ENCODE peak calls at places on chromosomes 4 and X, in ten cellular contexts. Q is naive thymus-derived CD8-positive, alpha-beta T cell; G is CD4-positive, alpha-beta T cell; R is Jurkat, Clone E6-1; F is A673; P is activated CD8-positive, alpha-beta memory T cell treated with anti-CD3 and anti-CD28 coated beads for 4 hours; A is astrocyte of the spinal cord; B is psoas muscle; I is activated B cell treated with CpG ODN at 0.5 μM for 24 hours; N is activated gamma-delta T cell treated with Interleukin-2 at 50 U/mL for 16 hours. C is an unnamed sample.

GRCh38 chr4:15378493-15378892 is 49.3 kb upstream of the C1QTNF7 start:
- DNase-seq in R (no peak), G (no peak), A (no peak), N (no peak), B (no peak), I (no peak), P (no peak), F (peak; percentile 39), Q (no peak), C (no peak)

GRCh38 chr4:3324093-3324815 is 31.4 kb downstream of the RGS12 start:
- DNase-seq in F (no peak), A (no peak), P (no peak), R (no peak), Q (no peak), N (no peak), G (no peak), I (no peak), B (no peak), C (no peak)

GRCh38 chr4:143728171-143728570 is 27.7 kb upstream of the FREM3 start:
- DNase-seq in Q (no peak), A (peak; percentile 48), G (no peak), F (no peak), B (no peak), R (no peak), I (no peak), P (no peak), N (no peak), C (peak; percentile 46)

GRCh38 chrX:14712096-14712495 is 160.8 kb downstream of the FANCB start:
- DNase-seq in R (peak; percentile 0), N (no peak), P (no peak), F (peak; percentile 10), A (no peak), I (no peak), Q (no peak), G (no peak), B (no peak), C (no peak)

GRCh38 chrX:71533514-71533849 is 578 bp downstream of the OGT start:
- DNase-seq in P (no peak), Q (no peak), B (no peak), A (no peak), N (no peak), I (no peak), G (no peak), F (no peak), R (no peak), C (peak; percentile 13)

GRCh38 chrX:94058728-94059382 is 384.8 kb downstream of the FAM133A start:
- DNase-seq in Q (no peak), G (no peak), P (no peak), B (no peak), F (peak; percentile 22), N (no peak), I (no peak), A (no peak), R (peak; percentile 2), C (peak; percentile 5)

GRCh38 chrX:20116087-20116574 is 576 bp downstream of the MAP7D2 start:
- DNase-seq in B (no peak), F (no peak), Q (no peak), R (no peak), G (no peak), A (no peak), N (no peak), P (no peak), I (no peak), C (peak; percentile 6)

GRCh38 chr4:58761563-58761962 is 1651.4 kb upstream of the IGFBP7 start:
- DNase-seq in F (no peak), A (no peak), B (no peak), G (no peak), R (no peak), N (no peak), P (no peak), Q (no peak), I (no peak), C (no peak)

GRCh38 chrX:135170877-135171519 is at the start of gene CT55:
- DNase-seq in G (no peak), R (no peak), I (no peak), Q (no peak), F (peak; percentile 11), A (no peak), B (no peak), P (no peak), N (no peak), C (no peak)

GRCh38 chr4:100938698-100939097 is 408.6 kb downstream of the PPP3CA start:
- DNase-seq in G (no peak), I (no peak), Q (no peak), A (no peak), N (no peak), P (no peak), F (peak; percentile 28), B (no peak), R (no peak), C (no peak)

GRCh38 chrX:86023806-86024205 is 23.6 kb downstream of the CHM start:
- DNase-seq in A (no peak), Q (no peak), G (no peak), P (no peak), R (no peak), N (no peak), I (no peak), B (no peak), F (no peak), C (no peak)

GRCh38 chr4:124343711-124344110 is 368.8 kb downstream of the ANKRD50 start:
- DNase-seq in N (no peak), G (no peak), P (no peak), A (no peak), Q (no peak), I (no peak), R (no peak), F (no peak), B (no peak), C (no peak)

GRCh38 chr4:8548731-8549351 is 31.4 kb upstream of the GPR78 start:
- DNase-seq in A (no peak), R (no peak), B (no peak), N (no peak), F (no peak), G (no peak), I (no peak), Q (no peak), P (no peak), C (no peak)

GRCh38 chrX:148310402-148311200 is 189.8 kb upstream of the AFF2 start:
- DNase-seq in G (peak; percentile 41), Q (peak; percentile 62), R (peak; percentile 97), B (no peak), P (peak; percentile 6), A (no peak), N (peak; percentile 69), I (no peak), F (no peak), C (no peak)

GRCh38 chr4:13176603-13177190 is 307.4 kb downstream of the RAB28 start:
- DNase-seq in Q (no peak), I (no peak), N (no peak), P (no peak), A (no peak), F (no peak), G (no peak), B (no peak), R (no peak), C (no peak)

GRCh38 chr4:99323761-99324160 is 2.6 kb upstream of the ADH1B start:
- DNase-seq in R (no peak), G (no peak), A (no peak), Q (no peak), N (no peak), F (no peak), B (no peak), I (no peak), P (no peak), C (no peak)

GRCh38 chr4:23929248-23929647 is 39.4 kb upstream of the PPARGC1A start:
- DNase-seq in P (no peak), G (no peak), I (no peak), N (no peak), R (no peak), A (peak; percentile 55), Q (no peak), B (no peak), F (no peak), C (peak; percentile 45)

GRCh38 chr4:165481458-165481857 is 102.7 kb downstream of the CPE start:
- DNase-seq in F (no peak), R (no peak), N (no peak), Q (no peak), B (no peak), I (no peak), A (peak; percentile 34), P (no peak), G (no peak), C (peak; percentile 15)

GRCh38 chrX:112734250-112734649 is 54.5 kb upstream of the LHFPL1 start:
- DNase-seq in F (no peak), G (no peak), I (no peak), N (no peak), B (peak; percentile 48), P (no peak), Q (no peak), A (no peak), R (no peak), C (no peak)

GRCh38 chr4:15402974-15403373 is 24.9 kb upstream of the C1QTNF7 start:
- DNase-seq in Q (no peak), R (no peak), I (no peak), N (no peak), P (no peak), B (no peak), A (no peak), F (no peak), G (no peak), C (no peak)

GRCh38 chrX:3017492-3017891 is 11.1 kb downstream of the ARSH start:
- DNase-seq in Q (no peak), I (no peak), P (no peak), N (no peak), F (no peak), G (no peak), B (no peak), A (no peak), R (no peak), C (no peak)

GRCh38 chr4:98919996-98920395 is 8.9 kb downstream of the EIF4E start:
- DNase-seq in B (no peak), N (no peak), I (no peak), A (peak; percentile 53), F (no peak), R (no peak), G (no peak), P (no peak), Q (no peak), C (peak; percentile 18)

GRCh38 chr4:6524436-6524835 is 50.6 kb upstream of the MAN2B2 start:
- DNase-seq in B (no peak), F (no peak), R (no peak), N (no peak), Q (no peak), A (no peak), G (no peak), P (no peak), I (no peak), C (no peak)

GRCh38 chr4:147927377-147928137 is 195.7 kb downstream of the ARHGAP10 start:
- DNase-seq in P (no peak), R (no peak), N (no peak), G (no peak), I (no peak), B (peak; percentile 56), F (peak; percentile 48), Q (no peak), A (peak; percentile 58), C (peak; percentile 34)

GRCh38 chrX:149372861-149373260 is 132.2 kb downstream of the IDS start:
- DNase-seq in B (no peak), Q (no peak), R (no peak), I (no peak), G (no peak), A (no peak), N (no peak), F (no peak), P (no peak), C (peak; percentile 28)

C was measured in astrocyte of the hippocampus.